ENCODE peak calls at places on chromosomes 12 and 14, in five cellular contexts. R is lower lobe of right lung; F is pancreas; Q is CD8-positive, alpha-beta T cell; C is upper lobe of right lung. I is an unnamed sample.

GRCh38 chr14:84760506-84760905 is 769.4 kb upstream of the FLRT2 start:
- DNase-seq in F (no peak), C (no peak), Q (no peak), R (no peak), I (no peak)

GRCh38 chr12:108768591-108769500 is 37.5 kb upstream of the CORO1C start:
- DNase-seq in F (peak; percentile 51), C (peak; percentile 83), R (peak; percentile 82), Q (no peak), I (no peak)

GRCh38 chr14:26200675-26201074 is 397.2 kb downstream of the NOVA1 start:
- DNase-seq in Q (no peak), R (no peak), F (no peak), C (no peak), I (no peak)

GRCh38 chr12:131235871-131236271 is 282.2 kb downstream of the ADGRD1 start:
- DNase-seq in F (no peak), Q (no peak), C (no peak), R (no peak), I (no peak)

GRCh38 chr12:58081488-58081887 is 140.1 kb downstream of the ATP23 start:
- DNase-seq in R (no peak), C (no peak), F (no peak), Q (no peak), I (no peak)

GRCh38 chr12:2384533-2385328 is 331.9 kb downstream of the CACNA1C start:
- DNase-seq in R (no peak), Q (no peak), C (no peak), F (no peak), I (no peak)

GRCh38 chr12:563250-563781 is 99.9 kb downstream of the NINJ2 start:
- DNase-seq in C (no peak), Q (peak; percentile 51), F (no peak), R (no peak), I (no peak)

GRCh38 chr12:82708507-82708906 is 21.8 kb downstream of the TMTC2 start:
- DNase-seq in F (no peak), C (no peak), R (no peak), Q (no peak), I (no peak)

GRCh38 chr14:95128140-95128539 is 29.2 kb downstream of the DICER1 start:
- DNase-seq in R (no peak), C (no peak), F (no peak), Q (no peak), I (no peak)

GRCh38 chr12:111597731-111598636 is 1.1 kb downstream of the ATXN2 start:
- DNase-seq in R (peak; percentile 74), F (peak; percentile 57), Q (peak; percentile 2), C (peak; percentile 83), I (no peak)

GRCh38 chr12:45912774-45913173 is 77.6 kb downstream of the SCAF11 start:
- DNase-seq in Q (no peak), F (no peak), C (no peak), R (no peak), I (no peak)

GRCh38 chr14:73069585-73069984 is 11.3 kb downstream of the RBM25 start:
- DNase-seq in F (no peak), C (no peak), R (no peak), Q (no peak), I (no peak)

GRCh38 chr12:47356129-47356622 is 276.4 kb upstream of the AMIGO2 start:
- DNase-seq in F (no peak), Q (no peak), C (no peak), R (no peak), I (peak; percentile 23)

GRCh38 chr14:52051861-52052260 is 17.0 kb downstream of the NID2 start:
- DNase-seq in F (no peak), Q (no peak), C (no peak), R (no peak), I (no peak)

GRCh38 chr12:130555628-130556485 is 160.2 kb downstream of the RIMBP2 start:
- DNase-seq in Q (no peak), C (no peak), F (no peak), R (no peak), I (no peak)

GRCh38 chr14:61889914-61890351 is 127.7 kb downstream of the SNAPC1 start:
- DNase-seq in C (no peak), F (no peak), Q (no peak), R (no peak), I (no peak)

GRCh38 chr12:120928864-120929652 is 24.9 kb upstream of the SPPL3 start:
- DNase-seq in Q (no peak), R (no peak), F (peak; percentile 62), C (no peak), I (no peak)

GRCh38 chr14:55131782-55132181 is 2.7 kb downstream of the LGALS3 start:
- DNase-seq in R (no peak), F (no peak), C (no peak), Q (no peak), I (no peak)

GRCh38 chr12:53798575-53798974 is 46.8 kb upstream of the CISTR start:
- DNase-seq in R (no peak), F (no peak), Q (no peak), C (no peak), I (no peak)

GRCh38 chr12:75526655-75527511 is 15.5 kb upstream of the KRR1 start:
- DNase-seq in R (no peak), Q (no peak), C (no peak), F (no peak), I (no peak)

GRCh38 chr12:80837342-80837978 is 100.3 kb downstream of the LIN7A start:
- DNase-seq in Q (no peak), F (no peak), C (no peak), R (no peak), I (no peak)

GRCh38 chr12:117686911-117687377 is 281.8 kb downstream of the KSR2 start:
- DNase-seq in C (no peak), F (peak; percentile 22), Q (no peak), R (no peak), I (peak; percentile 80)

GRCh38 chr14:87745507-87746118 is 247.4 kb downstream of the GALC start:
- DNase-seq in F (no peak), Q (no peak), C (no peak), R (no peak), I (peak; percentile 2)

GRCh38 chr12:50677858-50678257 is 86.0 kb upstream of the ATF1 start:
- DNase-seq in C (no peak), R (no peak), Q (no peak), F (no peak), I (no peak)

GRCh38 chr12:64625243-64626077 is 15.2 kb downstream of the RASSF3 start:
- DNase-seq in Q (no peak), F (peak; percentile 68), R (no peak), C (peak; percentile 69), I (peak; percentile 94)

GRCh38 chr12:100254876-100255275 is 12.0 kb downstream of the DEPDC4 start:
- DNase-seq in R (no peak), Q (no peak), C (no peak), F (no peak), I (no peak)

GRCh38 chr14:92258934-92259333 is 64.0 kb upstream of the SLC24A4 start:
- DNase-seq in Q (no peak), R (no peak), F (no peak), C (no peak), I (no peak)

GRCh38 chr12:69343885-69344612 is 4.1 kb upstream of the LYZ start:
- DNase-seq in R (no peak), F (no peak), Q (no peak), C (no peak), I (no peak)

GRCh38 chr12:42145552-42146215 is 1.0 kb upstream of the GXYLT1 start:
- DNase-seq in Q (no peak), R (no peak), C (no peak), F (no peak), I (no peak)

GRCh38 chr12:52214421-52214802 is 18.6 kb upstream of the KRT7 start:
- DNase-seq in F (no peak), Q (no peak), C (peak; percentile 66), R (peak; percentile 41), I (no peak)

GRCh38 chr12:66352197-66352596 is 49.9 kb downstream of the HELB start:
- DNase-seq in R (no peak), Q (no peak), F (no peak), C (no peak), I (no peak)

GRCh38 chr14:68908201-68908600 is 70.9 kb downstream of the ACTN1 start:
- DNase-seq in Q (no peak), R (peak; percentile 28), F (no peak), C (no peak), I (no peak)

GRCh38 chr14:90375934-90376333 is 20.9 kb upstream of the CALM1 start:
- DNase-seq in R (no peak), F (no peak), Q (no peak), C (no peak), I (no peak)

GRCh38 chr12:96399081-96399918 is 939 bp downstream of the CDK17 start:
- DNase-seq in C (peak; percentile 89), F (peak; percentile 73), R (peak; percentile 89), Q (peak; percentile 58), I (no peak)

GRCh38 chr12:122293081-122293480 is 26.8 kb upstream of the VPS33A start:
- DNase-seq in F (no peak), C (no peak), R (no peak), Q (no peak), I (no peak)

GRCh38 chr12:116582610-116583009 is 23.4 kb downstream of the MAP1LC3B2 start:
- DNase-seq in C (peak; percentile 67), F (no peak), R (peak; percentile 50), Q (no peak), I (no peak)

GRCh38 chr14:94472842-94473241 is 3.2 kb downstream of the SERPINA9 start:
- DNase-seq in Q (no peak), F (no peak), R (no peak), C (no peak), I (no peak)

GRCh38 chr14:102825307-102826095 is 48.3 kb downstream of the TRAF3 start:
- DNase-seq in Q (no peak), C (no peak), R (no peak), F (no peak), I (no peak)

GRCh38 chr12:72330291-72330690 is 58.1 kb downstream of the TRHDE start:
- DNase-seq in C (no peak), R (no peak), Q (no peak), F (no peak), I (peak; percentile 66)

GRCh38 chr14:21026251-21026987 is 1.6 kb upstream of the NDRG2 start:
- DNase-seq in R (no peak), F (no peak), C (no peak), Q (no peak), I (no peak)
- H3K4me3 ChIP-seq in R (no peak overlapping the region), F (no peak overlapping the region), C (no peak overlapping the region), Q (no peak overlapping the region), I (no peak overlapping the region)

GRCh38 chr14:23864856-23865255 is 88.7 kb upstream of the DHRS4 start:
- DNase-seq in C (no peak), F (no peak), R (no peak), Q (no peak), I (no peak)
- TF ChIP-seq CTCF in C (no peak), F (no peak), R (no peak), Q (no peak), I (no peak)

GRCh38 chr14:33493990-33494389 is 456.9 kb downstream of the EGLN3 start:
- DNase-seq in R (no peak), Q (no peak), C (no peak), F (no peak), I (no peak)

GRCh38 chr14:33505295-33505962 is 445.4 kb downstream of the EGLN3 start:
- DNase-seq in F (no peak), C (no peak), Q (no peak), R (no peak), I (no peak)

GRCh38 chr14:33499687-33500086 is 451.2 kb downstream of the EGLN3 start:
- DNase-seq in C (no peak), Q (no peak), F (no peak), R (no peak), I (no peak)
- H3K4me3 ChIP-seq in C (no peak overlapping the region), Q (no peak overlapping the region), F (no peak overlapping the region), R (no peak overlapping the region), I (no peak overlapping the region)

GRCh38 chr12:127292736-127293135 is 974.2 kb upstream of the TMEM132C start:
- DNase-seq in R (no peak), C (no peak), F (no peak), Q (no peak), I (no peak)
- TF ChIP-seq CTCF in R (no peak), C (no peak), F (no peak), Q (no peak), I (no peak)

I was measured in epithelial cell of proximal tubule.